ENCODE peak calls at places on chromosome 7, in four cellular contexts. One of them, this sample, is unnamed. For H3K4me1, the result is how much of the 10 kb centered on the place peaks cover.

GRCh38 chr7:74280985-74281384 is 8.2 kb upstream of the CLIP2 start:
- DNase-seq in GM23338: no peak
- DNase-seq in endothelial cell of umbilical vein: no peak
- DNase-seq in neural progenitor cell: no peak
- DNase-seq in this sample: no peak

GRCh38 chr7:5234852-5235831 is 45.1 kb downstream of the WIPI2 start:
- DNase-seq in neural progenitor cell: no peak
- DNase-seq in endothelial cell of umbilical vein: no peak
- DNase-seq in GM23338: no peak
- DNase-seq in this sample: peak

GRCh38 chr7:108249458-108249857 is 119.3 kb upstream of the LAMB4 start:
- DNase-seq in endothelial cell of umbilical vein: no peak
- DNase-seq in GM23338: no peak
- DNase-seq in neural progenitor cell: no peak
- DNase-seq in this sample: no peak

GRCh38 chr7:45873355-45873754 is 473 bp upstream of the CCDC201 start:
- DNase-seq in neural progenitor cell: no peak
- DNase-seq in GM23338: peak
- DNase-seq in endothelial cell of umbilical vein: no peak
- DNase-seq in this sample: no peak

GRCh38 chr7:54992876-54993490 is 25.8 kb upstream of the EGFR start:
- DNase-seq in neural progenitor cell: no peak
- DNase-seq in endothelial cell of umbilical vein: no peak
- DNase-seq in GM23338: no peak
- DNase-seq in this sample: no peak

GRCh38 chr7:151665363-151665762 is 145.7 kb upstream of the RHEB start:
- DNase-seq in GM23338: no peak
- DNase-seq in endothelial cell of umbilical vein: peak
- DNase-seq in neural progenitor cell: no peak
- DNase-seq in this sample: peak

GRCh38 chr7:150317748-150318444 is 5.3 kb upstream of the LRRC61 start:
- DNase-seq in GM23338: peak
- DNase-seq in neural progenitor cell: no peak
- DNase-seq in endothelial cell of umbilical vein: peak
- DNase-seq in this sample: no peak

GRCh38 chr7:11302121-11302520 is 328.4 kb downstream of the PHF14 start:
- DNase-seq in neural progenitor cell: no peak
- DNase-seq in GM23338: no peak
- DNase-seq in endothelial cell of umbilical vein: no peak
- DNase-seq in this sample: no peak

GRCh38 chr7:5567810-5568209 is 144.2 kb upstream of the TNRC18 start:
- DNase-seq in neural progenitor cell: no peak
- DNase-seq in endothelial cell of umbilical vein: no peak
- DNase-seq in GM23338: peak
- DNase-seq in this sample: no peak

GRCh38 chr7:69395072-69395714 is 203.1 kb upstream of the AUTS2 start:
- DNase-seq in endothelial cell of umbilical vein: no peak
- DNase-seq in GM23338: no peak
- DNase-seq in neural progenitor cell: no peak
- DNase-seq in this sample: peak

GRCh38 chr7:3591150-3591549 is 290.1 kb downstream of the SDK1 start:
- DNase-seq in neural progenitor cell: no peak
- DNase-seq in endothelial cell of umbilical vein: no peak
- DNase-seq in GM23338: no peak
- DNase-seq in this sample: no peak

GRCh38 chr7:132760241-132760616 is 184.0 kb upstream of the PLXNA4 start:
- DNase-seq in neural progenitor cell: no peak
- DNase-seq in GM23338: no peak
- DNase-seq in endothelial cell of umbilical vein: no peak
- DNase-seq in this sample: no peak

GRCh38 chr7:106345421-106346166 is 60.8 kb upstream of the NAMPT start:
- DNase-seq in neural progenitor cell: no peak
- DNase-seq in GM23338: no peak
- DNase-seq in endothelial cell of umbilical vein: peak
- DNase-seq in this sample: no peak

GRCh38 chr7:51033722-51034530 is 251.2 kb upstream of the GRB10 start:
- DNase-seq in endothelial cell of umbilical vein: no peak
- DNase-seq in GM23338: no peak
- DNase-seq in neural progenitor cell: no peak
- DNase-seq in this sample: no peak

GRCh38 chr7:134546903-134547737 is 1.8 kb upstream of the AKR1B15 start:
- DNase-seq in neural progenitor cell: peak
- DNase-seq in endothelial cell of umbilical vein: peak
- DNase-seq in GM23338: peak
- DNase-seq in this sample: peak

GRCh38 chr7:25216837-25217236 is 11.4 kb downstream of the NPVF start:
- DNase-seq in endothelial cell of umbilical vein: peak
- DNase-seq in GM23338: peak
- DNase-seq in neural progenitor cell: peak
- DNase-seq in this sample: peak

GRCh38 chr7:45709168-45710034 is 135.2 kb downstream of the ADCY1 start:
- DNase-seq in endothelial cell of umbilical vein: no peak
- DNase-seq in GM23338: no peak
- DNase-seq in neural progenitor cell: no peak
- DNase-seq in this sample: no peak

GRCh38 chr7:1505731-1506550 is 1.8 kb upstream of the INTS1 start:
- DNase-seq in GM23338: no peak
- DNase-seq in endothelial cell of umbilical vein: no peak
- DNase-seq in neural progenitor cell: no peak
- DNase-seq in this sample: no peak

GRCh38 chr7:115097175-115097671 is 175.3 kb downstream of the MDFIC start:
- DNase-seq in GM23338: peak
- DNase-seq in endothelial cell of umbilical vein: peak
- DNase-seq in neural progenitor cell: no peak
- DNase-seq in this sample: no peak

GRCh38 chr7:100166317-100166940 is 2.0 kb downstream of the GAL3ST4 start:
- DNase-seq in GM23338: no peak
- DNase-seq in neural progenitor cell: no peak
- DNase-seq in endothelial cell of umbilical vein: no peak
- DNase-seq in this sample: no peak
- H3K4me1 ChIP-seq in GM23338: under half
- H3K4me1 ChIP-seq in neural progenitor cell: under half
- H3K4me1 ChIP-seq in endothelial cell of umbilical vein: under half
- H3K4me1 ChIP-seq in this sample: under half

GRCh38 chr7:157000741-157001653 is 9.5 kb downstream of the MNX1 start:
- DNase-seq in endothelial cell of umbilical vein: no peak
- DNase-seq in neural progenitor cell: peak
- DNase-seq in GM23338: no peak
- DNase-seq in this sample: no peak

GRCh38 chr7:156998988-156999610 is 11.4 kb downstream of the MNX1 start:
- DNase-seq in neural progenitor cell: peak
- DNase-seq in GM23338: peak
- DNase-seq in endothelial cell of umbilical vein: no peak
- DNase-seq in this sample: no peak

GRCh38 chr7:157000047-157000726 is 10.3 kb downstream of the MNX1 start:
- DNase-seq in endothelial cell of umbilical vein: no peak
- DNase-seq in neural progenitor cell: peak
- DNase-seq in GM23338: peak
- DNase-seq in this sample: no peak

GRCh38 chr7:157001920-157002818 is 8.3 kb downstream of the MNX1 start:
- DNase-seq in neural progenitor cell: peak
- DNase-seq in endothelial cell of umbilical vein: no peak
- DNase-seq in GM23338: peak
- DNase-seq in this sample: no peak

GRCh38 chr7:156999611-157000046 is 10.8 kb downstream of the MNX1 start:
- DNase-seq in neural progenitor cell: peak
- DNase-seq in endothelial cell of umbilical vein: no peak
- DNase-seq in GM23338: peak
- DNase-seq in this sample: no peak
- TF ChIP-seq EZH2 in neural progenitor cell: peak
- TF ChIP-seq EZH2 in endothelial cell of umbilical vein: peak
- TF ChIP-seq EZH2 in GM23338: no peak
- TF ChIP-seq EZH2 in this sample: no peak

GRCh38 chr7:43196379-43196778 is 83.9 kb downstream of the HECW1 start:
- DNase-seq in neural progenitor cell: no peak
- DNase-seq in endothelial cell of umbilical vein: no peak
- DNase-seq in GM23338: no peak
- DNase-seq in this sample: no peak

GRCh38 chr7:43198599-43199090 is 86.2 kb downstream of the HECW1 start:
- DNase-seq in endothelial cell of umbilical vein: peak
- DNase-seq in neural progenitor cell: peak
- DNase-seq in GM23338: no peak
- DNase-seq in this sample: no peak

GRCh38 chr7:43199761-43200160 is 87.3 kb downstream of the HECW1 start:
- DNase-seq in GM23338: no peak
- DNase-seq in neural progenitor cell: no peak
- DNase-seq in endothelial cell of umbilical vein: peak
- DNase-seq in this sample: no peak

GRCh38 chr7:43199333-43199732 is 86.9 kb downstream of the HECW1 start:
- DNase-seq in GM23338: no peak
- DNase-seq in neural progenitor cell: no peak
- DNase-seq in endothelial cell of umbilical vein: peak
- DNase-seq in this sample: no peak

DNA sequence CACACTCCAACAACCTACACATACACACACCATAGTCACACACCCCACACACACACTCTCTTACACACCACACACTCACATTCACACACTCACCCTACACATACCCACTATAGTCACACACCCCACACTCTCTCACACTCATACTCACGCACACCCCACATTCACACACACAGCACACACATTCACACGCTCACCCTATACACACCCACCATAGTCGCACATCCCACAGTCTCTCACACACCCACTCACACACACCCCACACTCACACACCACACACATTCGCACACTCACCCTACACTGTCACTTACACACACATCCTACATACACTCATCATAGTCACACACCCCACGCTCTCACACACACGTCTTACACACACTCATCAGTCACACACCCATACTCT is 85.6 kb downstream of the HECW1 start:
- DNase-seq in GM23338: no peak
- DNase-seq in endothelial cell of umbilical vein: no peak
- DNase-seq in neural progenitor cell: no peak
- DNase-seq in this sample: no peak
- H3K4me1 ChIP-seq in GM23338: under half
- H3K4me1 ChIP-seq in endothelial cell of umbilical vein: under half
- H3K4me1 ChIP-seq in neural progenitor cell: under half
- H3K4me1 ChIP-seq in this sample: under half

GRCh38 chr7:27129729-27130539 is 623 bp downstream of the HOXA4 start:
- DNase-seq in GM23338: peak
- DNase-seq in endothelial cell of umbilical vein: peak
- DNase-seq in neural progenitor cell: peak
- DNase-seq in this sample: peak

GRCh38 chr7:27128034-27128433 is 2.5 kb downstream of the HOXA4 start:
- DNase-seq in GM23338: no peak
- DNase-seq in neural progenitor cell: no peak
- DNase-seq in endothelial cell of umbilical vein: no peak
- DNase-seq in this sample: no peak

GRCh38 chr7:27130540-27131389 is at the start of gene HOXA4:
- DNase-seq in neural progenitor cell: peak
- DNase-seq in endothelial cell of umbilical vein: peak
- DNase-seq in GM23338: peak
- DNase-seq in this sample: peak

GRCh38 chr7:27126596-27127327 is 3.8 kb downstream of the HOXA4 start:
- DNase-seq in neural progenitor cell: no peak
- DNase-seq in GM23338: no peak
- DNase-seq in endothelial cell of umbilical vein: no peak
- DNase-seq in this sample: no peak

DNA sequence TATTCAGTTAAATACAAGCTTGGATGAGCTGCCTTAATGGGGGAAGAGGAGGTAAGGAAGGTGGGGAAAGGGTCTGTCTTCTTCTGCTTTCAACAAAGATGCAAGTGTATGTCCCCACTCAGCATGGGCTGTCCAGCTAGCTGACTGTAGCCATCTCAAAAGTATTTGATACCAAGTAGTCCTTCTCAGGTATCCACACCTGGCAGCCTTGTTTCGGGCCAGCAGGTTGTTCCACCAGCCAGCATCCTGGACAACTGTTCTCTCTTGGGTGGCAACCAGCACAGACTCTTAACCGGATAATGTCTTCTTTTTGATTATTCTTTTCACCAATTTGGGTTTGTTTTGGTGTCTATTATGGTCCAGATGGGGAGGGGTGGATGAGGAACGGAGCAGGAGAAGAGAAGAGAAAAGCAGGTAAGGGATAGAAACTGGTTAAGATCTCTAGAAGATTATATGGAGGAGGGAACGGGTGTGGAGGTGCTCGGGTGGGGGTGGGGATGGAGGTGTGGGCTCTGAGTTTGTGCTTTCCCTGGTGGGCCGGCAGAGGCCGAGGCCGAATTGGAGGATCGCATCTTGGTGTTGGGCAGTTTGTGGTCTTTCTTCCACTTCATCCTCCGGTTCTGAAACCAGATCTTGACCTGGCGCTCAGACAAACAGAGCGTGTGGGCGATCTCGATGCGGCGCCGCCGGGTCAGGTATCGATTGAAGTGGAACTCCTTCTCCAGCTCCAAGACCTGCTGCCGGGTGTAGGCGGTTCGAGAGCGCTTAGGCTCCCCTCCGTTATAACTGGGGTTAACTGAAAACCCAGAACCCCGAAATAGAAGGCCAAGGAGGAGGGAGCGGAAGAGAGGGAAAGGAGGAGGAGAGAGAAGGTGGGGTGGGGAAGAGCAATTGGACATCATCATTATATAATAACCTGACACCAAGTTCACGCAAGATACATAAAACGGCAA is 1.5 kb downstream of the HOXA4 start:
- DNase-seq in GM23338: no peak
- DNase-seq in neural progenitor cell: no peak
- DNase-seq in endothelial cell of umbilical vein: no peak
- DNase-seq in this sample: no peak
- TF ChIP-seq EZH2 in GM23338: peak
- TF ChIP-seq EZH2 in neural progenitor cell: peak
- TF ChIP-seq EZH2 in endothelial cell of umbilical vein: no peak
- TF ChIP-seq EZH2 in this sample: peak